ENCODE peak calls at places on chromosomes 16 and 17, in six cellular contexts. R is M059J; K is NCI-H2081; B is effector memory CD4-positive, alpha-beta T cell; C is activated CD4-positive, alpha-beta T cell treated with anti-CD3 and anti-CD28 coated beads, Interleukin-2, amount 50 U/mL, for 24 hours; A is NCI-H2171. M is an unnamed sample.

GRCh38 chr17:32288600-32288999 is 23.0 kb downstream of the RHBDL3 start:
- DNase-seq in R (no peak), K (no peak), B (no peak), C (no peak), A (no peak), M (no peak)

GRCh38 chr17:73757324-73757942 is 113.2 kb upstream of the SDK2 start:
- DNase-seq in R (no peak), K (peak), B (no peak), C (no peak), A (peak), M (no peak)

GRCh38 chr17:57708401-57708800 is 36.7 kb downstream of the CCDC182 start:
- DNase-seq in R (no peak), K (no peak), B (no peak), C (no peak), A (peak), M (peak)

GRCh38 chr17:52128721-52129120 is 29.8 kb downstream of the CA10 start:
- DNase-seq in R (no peak), K (no peak), B (no peak), C (no peak), A (no peak), M (no peak)

GRCh38 chr16:51125992-51126391 is 25.1 kb downstream of the SALL1 start:
- DNase-seq in R (no peak), K (no peak), B (no peak), C (no peak), A (no peak), M (no peak)

GRCh38 chr17:79951361-79952264 is 84.1 kb downstream of the TBC1D16 start:
- DNase-seq in R (peak), K (peak), B (no peak), C (no peak), A (no peak), M (no peak)

GRCh38 chr16:66093217-66093616 is 273.3 kb upstream of the CDH5 start:
- DNase-seq in R (peak), K (no peak), B (no peak), C (no peak), A (no peak), M (no peak)

GRCh38 chr16:12500771-12501170 is 302.9 kb downstream of the CPPED1 start:
- DNase-seq in R (no peak), K (no peak), B (no peak), C (no peak), A (no peak), M (no peak)

GRCh38 chr16:50251375-50252081 is 14.8 kb upstream of the ADCY7 start:
- DNase-seq in R (peak), K (no peak), B (no peak), C (no peak), A (no peak), M (no peak)

M was measured in NCI-H1694.